ENCODE peak calls at places on chromosomes 3 and 15, in nine cellular contexts. I is stimulated activated CD4-positive, alpha-beta T cell treated with anti-CD3 and anti-CD28 coated beads, TNF-alpha, amount 100 ng/mL, for 48 hours; A is central memory CD4-positive, alpha-beta T cell; L is aorta; Y is G401; P is right cardiac atrium; Z is posterior cingulate gyrus; C is amniotic stem cell; U is H54. W is an unnamed sample.

GRCh38 chr15:69666921-69667811 is 214.5 kb downstream of the RPLP1 start:
- DNase-seq in Z (peak), P (no peak), C (no peak), U (no peak), I (no peak), L (no peak), Y (no peak), A (no peak), W (no peak)

GRCh38 chr3:33750216-33750558 is 32.1 kb upstream of the CLASP2 start:
- DNase-seq in A (no peak), Z (no peak), Y (no peak), C (no peak), U (no peak), P (no peak), I (no peak), L (no peak), W (no peak)

GRCh38 chr3:44419159-44419922 is 58.1 kb downstream of the ZNF445 start:
- DNase-seq in Z (no peak), P (no peak), Y (no peak), U (no peak), I (no peak), A (no peak), C (no peak), L (no peak), W (no peak)

GRCh38 chr3:115834068-115834467 is 210.8 kb downstream of the GAP43 start:
- DNase-seq in L (no peak), U (no peak), Y (no peak), P (no peak), A (no peak), C (no peak), I (no peak), Z (no peak), W (no peak)

GRCh38 chr3:80606073-80606472 is 838.3 kb upstream of the ROBO1 start:
- DNase-seq in P (no peak), C (no peak), A (no peak), L (no peak), Y (no peak), I (no peak), Z (no peak), U (no peak), W (no peak)

GRCh38 chr3:23824699-23825444 is 19.1 kb downstream of the UBE2E1 start:
- DNase-seq in Y (no peak), U (no peak), P (no peak), I (no peak), C (no peak), A (no peak), L (no peak), Z (no peak), W (no peak)

GRCh38 chr15:56772868-56773639 is 39.7 kb upstream of the ZNF280D start:
- DNase-seq in Z (no peak), I (no peak), Y (no peak), U (no peak), L (no peak), P (no peak), A (no peak), C (no peak), W (no peak)

GRCh38 chr15:71141572-71141971 is 26.3 kb downstream of the THSD4 start:
- DNase-seq in Z (no peak), I (no peak), P (no peak), C (no peak), U (no peak), Y (no peak), A (no peak), L (no peak), W (no peak)

GRCh38 chr3:183161552-183162345 is 785 bp downstream of the LAMP3 start:
- DNase-seq in L (no peak), Z (no peak), Y (no peak), C (no peak), I (no peak), U (no peak), P (no peak), A (no peak), W (no peak)

GRCh38 chr15:91948001-91948608 is 94.6 kb downstream of the SLCO3A1 start:
- DNase-seq in P (no peak), U (peak), I (no peak), Y (peak), Z (no peak), C (no peak), A (no peak), L (no peak), W (no peak)

GRCh38 chr3:69031635-69032034 is 18.2 kb upstream of the EOGT start:
- DNase-seq in U (no peak), Y (no peak), L (no peak), I (no peak), A (no peak), P (no peak), Z (no peak), C (no peak), W (no peak)

GRCh38 chr3:189270248-189270832 is 98.6 kb downstream of the TPRG1 start:
- DNase-seq in A (peak), Z (peak), C (peak), U (peak), I (peak), L (peak), P (peak), Y (peak), W (no peak)

GRCh38 chr3:192022412-192022811 is 561.4 kb downstream of the PYDC2 start:
- DNase-seq in P (no peak), I (no peak), Y (no peak), Z (no peak), C (no peak), A (no peak), U (no peak), L (no peak), W (no peak)

GRCh38 chr15:94029495-94029894 is 201.9 kb upstream of the MCTP2 start:
- DNase-seq in C (no peak), P (no peak), Z (no peak), Y (no peak), L (no peak), A (no peak), U (no peak), I (no peak), W (no peak)

GRCh38 chr15:89412906-89413411 is 78.3 kb upstream of the POLG start:
- DNase-seq in A (no peak), P (no peak), Y (no peak), C (no peak), Z (peak), L (no peak), I (no peak), U (no peak), W (peak)

GRCh38 chr15:46652256-46652655 is 1017.4 kb downstream of the SQOR start:
- DNase-seq in Z (no peak), C (no peak), Y (no peak), P (no peak), U (no peak), L (no peak), A (no peak), I (no peak), W (peak)

GRCh38 chr3:149555941-149556340 is 81.4 kb downstream of the TM4SF4 start:
- DNase-seq in I (no peak), A (no peak), P (peak), Y (no peak), U (no peak), Z (no peak), L (no peak), C (no peak), W (no peak)

GRCh38 chr3:36075491-36075890 is 304.8 kb upstream of the STAC start:
- DNase-seq in U (no peak), A (no peak), I (no peak), L (no peak), C (no peak), Y (no peak), P (no peak), Z (no peak), W (no peak)

GRCh38 chr15:90234519-90234988 is 545 bp downstream of the GDPGP1 start:
- DNase-seq in Y (no peak), U (no peak), Z (no peak), P (no peak), I (no peak), L (no peak), A (no peak), C (no peak), W (no peak)

GRCh38 chr3:178494376-178494775 is 41.9 kb upstream of the KCNMB2 start:
- DNase-seq in A (no peak), C (no peak), L (no peak), Y (no peak), Z (no peak), I (no peak), U (no peak), P (no peak), W (no peak)

GRCh38 chr3:136954980-136955780 is 2.6 kb upstream of the IL20RB start:
- DNase-seq in Z (no peak), L (no peak), I (no peak), C (no peak), U (no peak), Y (no peak), P (no peak), A (no peak), W (no peak)

GRCh38 chr3:108882762-108883161 is 60.2 kb downstream of the TRAT1 start:
- DNase-seq in Y (no peak), C (no peak), L (no peak), P (no peak), U (no peak), A (no peak), Z (no peak), I (no peak), W (no peak)

GRCh38 chr3:123151251-123151705 is 50.5 kb upstream of the SEC22A start:
- DNase-seq in U (no peak), C (no peak), Z (peak), L (no peak), I (no peak), A (no peak), Y (no peak), P (no peak), W (no peak)

GRCh38 chr3:46908294-46908985 is 30.9 kb downstream of the PTH1R start:
- DNase-seq in A (no peak), C (no peak), P (peak), U (no peak), Z (no peak), L (peak), I (no peak), Y (peak), W (no peak)

GRCh38 chr15:67999320-68000100 is 54.6 kb upstream of the PIAS1 start:
- DNase-seq in I (no peak), P (no peak), A (no peak), C (no peak), Z (no peak), Y (no peak), U (no peak), L (no peak), W (no peak)

GRCh38 chr3:10883478-10884234 is 67.6 kb downstream of the SLC6A11 start:
- DNase-seq in P (no peak), Z (no peak), L (no peak), C (no peak), I (no peak), U (no peak), Y (no peak), A (no peak), W (peak)

GRCh38 chr3:134312873-134313838 is 61.1 kb downstream of the AMOTL2 start:
- DNase-seq in A (no peak), Z (no peak), U (peak), C (no peak), Y (no peak), I (no peak), P (peak), L (peak), W (peak)

GRCh38 chr3:168620854-168621253 is 525.1 kb upstream of the GOLIM4 start:
- DNase-seq in P (no peak), L (no peak), A (no peak), Y (no peak), U (peak), Z (peak), I (no peak), C (no peak), W (peak)

GRCh38 chr15:27757050-27757449 is 342.1 kb downstream of the OCA2 start:
- DNase-seq in P (no peak), C (no peak), Y (no peak), Z (no peak), A (no peak), I (no peak), L (no peak), U (no peak), W (no peak)

GRCh38 chr3:195086341-195086740 is 184.6 kb downstream of the XXYLT1 start:
- DNase-seq in Y (no peak), C (no peak), Z (peak), U (no peak), L (peak), I (no peak), A (no peak), P (no peak), W (no peak)

GRCh38 chr15:45980376-45980775 is 345.5 kb downstream of the SQOR start:
- DNase-seq in Z (no peak), L (no peak), C (no peak), Y (no peak), I (no peak), P (no peak), A (no peak), U (no peak), W (no peak)

GRCh38 chr3:100602506-100603444 is 6.6 kb upstream of the ADGRG7 start:
- DNase-seq in U (no peak), Y (no peak), I (no peak), Z (no peak), L (no peak), P (no peak), C (no peak), A (no peak), W (no peak)

GRCh38 chr15:48556159-48556897 is 89.2 kb downstream of the FBN1 start:
- DNase-seq in P (no peak), L (no peak), A (no peak), I (no peak), U (no peak), C (no peak), Z (no peak), Y (no peak), W (no peak)

GRCh38 chr3:154018100-154018696 is 103.0 kb upstream of the ARHGEF26 start:
- DNase-seq in C (no peak), Z (peak), A (no peak), L (no peak), U (peak), Y (no peak), I (peak), P (peak), W (peak)

GRCh38 chr15:40445411-40446055 is 4.8 kb downstream of the BAHD1 start:
- DNase-seq in P (no peak), I (no peak), Z (no peak), U (peak), A (no peak), L (no peak), Y (no peak), C (no peak), W (no peak)

GRCh38 chr3:51304230-51304629 is 80.9 kb upstream of the MANF start:
- DNase-seq in Y (no peak), L (no peak), I (no peak), A (no peak), U (no peak), P (no peak), Z (no peak), C (no peak), W (no peak)

W was measured in neuronal stem cell.